ENCODE peak calls at places on chromosomes 6 and 20, in five cellular contexts. P is neuronal stem cell, H is H9, K is IMR-90, M is trophoblast cell. J is an unnamed sample.

GRCh38 chr6:134111062-134111677 is 58.7 kb upstream of the SLC2A12 start:
- DNase-seq in H (peak), K (peak), M (peak), P (peak), J (peak)

GRCh38 chr6:79713701-79714322 is 82.7 kb downstream of the SH3BGRL2 start:
- DNase-seq in K (peak), M (peak), P (peak), H (peak), J (peak)

GRCh38 chr6:119090256-119090655 is 11.8 kb upstream of the FAM184A start:
- DNase-seq in K (no peak), P (no peak), M (no peak), H (no peak), J (no peak)

GRCh38 chr6:11224252-11224965 is 8.1 kb downstream of the NEDD9 start:
- DNase-seq in K (peak), H (no peak), P (no peak), M (no peak), J (peak)

GRCh38 chr6:112145080-112145573 is 57.7 kb downstream of the FAM229B start:
- DNase-seq in K (no peak), H (peak), P (no peak), M (no peak), J (no peak)

GRCh38 chr6:121652726-121653623 is 217.5 kb downstream of the GJA1 start:
- DNase-seq in M (peak), H (no peak), K (peak), P (no peak), J (peak)

GRCh38 chr6:167227984-167228383 is 63.1 kb upstream of the UNC93A start:
- DNase-seq in H (peak), K (no peak), M (no peak), P (no peak), J (no peak)

GRCh38 chr6:66897576-66897975 is 1190.5 kb upstream of the EYS start:
- DNase-seq in M (peak), P (peak), H (no peak), K (peak), J (peak)

GRCh38 chr6:14713008-14713452 is 532.8 kb upstream of the JARID2 start:
- DNase-seq in H (no peak), K (peak), P (no peak), M (peak), J (peak)

GRCh38 chr20:1391640-1392442 is 1.0 kb downstream of the FKBP1A start:
- DNase-seq in H (peak), M (no peak), K (peak), P (no peak), J (peak)

GRCh38 chr6:41306187-41306854 is 19.8 kb upstream of the TREM1 start:
- DNase-seq in M (peak), K (peak), P (peak), H (peak), J (peak)

GRCh38 chr20:20680991-20681508 is 31.4 kb downstream of the RALGAPA2 start:
- DNase-seq in K (no peak), H (no peak), P (no peak), M (no peak), J (no peak)

GRCh38 chr6:34243901-34244884 is 4.6 kb downstream of the SMIM29 start:
- DNase-seq in H (peak), K (peak), P (no peak), M (peak), J (peak)

GRCh38 chr20:4956200-4956810 is 45.0 kb downstream of the SLC23A2 start:
- DNase-seq in M (no peak), K (peak), H (no peak), P (peak), J (peak)

GRCh38 chr6:11815231-11815630 is 36.6 kb upstream of the ADTRP start:
- DNase-seq in P (no peak), M (peak), K (peak), H (no peak), J (peak)

GRCh38 chr6:144090384-144090783 is 5.0 kb downstream of the SF3B5 start:
- DNase-seq in H (no peak), P (no peak), M (no peak), K (no peak), J (no peak)

GRCh38 chr20:49694450-49695071 is 19.1 kb downstream of the B4GALT5 start:
- DNase-seq in P (no peak), M (no peak), H (no peak), K (no peak), J (no peak)

GRCh38 chr6:81770395-81770794 is 17.9 kb upstream of the TENT5A start:
- DNase-seq in P (no peak), K (no peak), H (no peak), M (no peak), J (no peak)

DNA sequence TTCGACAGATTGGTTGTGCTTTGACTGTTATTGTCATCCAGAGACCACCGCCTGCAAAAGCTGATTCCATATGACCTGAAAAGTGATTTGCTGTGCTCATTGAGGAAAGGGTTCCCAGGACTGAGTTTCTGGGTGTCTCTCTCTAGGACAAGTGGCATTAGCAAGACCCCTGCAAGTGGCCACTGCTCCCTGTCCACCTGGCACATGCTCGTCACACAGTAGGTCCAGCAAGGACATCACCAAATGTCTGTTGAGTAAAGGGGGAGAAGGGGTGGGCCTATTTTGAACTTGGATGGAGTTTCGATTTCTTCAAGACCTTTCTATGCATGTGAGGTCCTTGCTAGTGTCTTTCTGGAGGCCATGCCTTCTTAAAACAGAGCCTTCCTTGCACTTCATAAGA is 48.9 kb upstream of the IYD start:
- DNase-seq in H (no peak), M (no peak), K (no peak), P (no peak), J (no peak)
- H2BK5ac ChIP-seq in H (no peak), M (no peak), K (no peak), P (no peak), J (no peak)

GRCh38 chr6:26157838-26158580 is 70.8 kb downstream of the HFE start:
- DNase-seq in K (peak), P (peak), H (peak), M (peak), J (peak)

GRCh38 chr6:26156850-26157149 is 69.6 kb downstream of the HFE start:
- DNase-seq in K (no peak), M (no peak), H (no peak), P (no peak), J (no peak)

GRCh38 chr6:26159417-26160273 is 72.4 kb downstream of the HFE start:
- DNase-seq in P (no peak), H (no peak), M (no peak), K (no peak), J (peak)

GRCh38 chr6:26157150-26157837 is 70.1 kb downstream of the HFE start:
- DNase-seq in P (peak), H (peak), M (peak), K (peak), J (peak)

GRCh38 chr6:26158581-26159416 is 71.6 kb downstream of the HFE start:
- DNase-seq in M (peak), H (no peak), K (peak), P (no peak), J (peak)
- H4K8ac ChIP-seq in M (no peak), H (no peak), K (peak), P (peak), J (no peak)

GRCh38 chr6:45901777-45902650 is 113.6 kb downstream of the CLIC5 start:
- DNase-seq in M (no peak), K (no peak), P (no peak), H (no peak), J (no peak)
- H2BK5ac ChIP-seq in M (no peak), K (no peak), P (no peak), H (no peak), J (no peak)

DNA sequence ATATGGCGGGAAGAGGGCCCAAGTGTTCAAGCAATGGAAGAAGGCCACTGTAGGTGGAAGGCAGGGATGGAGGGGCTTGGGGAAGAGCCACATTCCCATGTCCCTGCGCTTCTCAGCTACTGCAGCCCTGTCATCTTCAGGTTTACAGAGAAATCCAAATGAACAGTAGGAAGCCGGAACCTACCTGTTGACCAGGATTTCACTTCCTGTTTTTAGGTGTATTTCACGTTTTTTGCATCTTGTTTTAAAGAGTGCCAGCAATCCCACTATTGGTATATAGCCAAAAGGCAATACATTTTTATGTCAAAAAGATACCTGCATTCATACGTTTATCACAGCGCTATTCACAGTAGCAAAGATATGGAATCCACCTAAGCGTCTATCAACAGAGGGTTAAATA is 159.2 kb downstream of the SLC35B3 start:
- DNase-seq in H (no peak), P (no peak), K (no peak), M (no peak), J (no peak)
- H4K8ac ChIP-seq in H (no peak), P (no peak), K (no peak), M (no peak), J (no peak)

GRCh38 chr6:135325624-135326424 is 144.7 kb downstream of the MYB start:
- DNase-seq in M (no peak), P (no peak), H (no peak), K (no peak), J (peak)
- H2BK5ac ChIP-seq in M (no peak), P (no peak), H (no peak), K (no peak), J (no peak)

GRCh38 chr6:110179406-110180227 is at the start of gene WASF1:
- DNase-seq in P (peak), M (peak), H (peak), K (peak), J (peak)
- H4K8ac ChIP-seq in P (no peak), M (peak), H (no peak), K (peak), J (peak)

GRCh38 chr20:9068896-9069663 is at the start of gene PLCB4:
- DNase-seq in M (peak), P (peak), H (peak), K (peak), J (peak)

GRCh38 chr20:9071976-9072726 is 3.3 kb downstream of the PLCB4 start:
- DNase-seq in H (no peak), M (no peak), P (no peak), K (peak), J (peak)

GRCh38 chr20:9070304-9070703 is 1.4 kb downstream of the PLCB4 start:
- DNase-seq in P (no peak), H (no peak), K (no peak), M (no peak), J (no peak)

GRCh38 chr20:9066196-9066595 is 2.7 kb upstream of the PLCB4 start:
- DNase-seq in K (no peak), P (no peak), M (no peak), H (no peak), J (no peak)

GRCh38 chr20:9068232-9068781 is 580 bp upstream of the PLCB4 start:
- DNase-seq in K (peak), M (peak), P (peak), H (peak), J (peak)
- H2BK5ac ChIP-seq in K (peak), M (peak), P (peak), H (no peak), J (peak)

DNA sequence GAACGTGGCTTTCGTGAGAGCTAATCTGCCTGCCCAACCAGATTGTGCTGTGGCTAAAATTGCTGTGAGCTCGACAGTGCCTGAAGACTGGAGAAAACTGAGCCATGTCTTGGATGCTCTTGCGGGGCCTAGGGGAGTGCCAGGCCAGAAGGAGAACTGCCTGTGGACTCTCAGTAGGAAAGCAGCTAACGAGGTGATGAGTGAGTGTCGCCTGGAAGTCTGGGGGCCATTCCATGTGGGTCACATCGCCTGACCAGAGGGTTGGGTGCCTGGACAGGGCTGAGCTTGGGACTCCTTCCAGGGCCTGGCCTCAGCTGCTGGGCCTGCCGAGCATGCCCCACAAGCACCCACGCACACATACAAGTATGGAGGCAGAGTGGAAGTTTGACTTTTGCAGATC is 166.5 kb downstream of the VEGFA start:
- DNase-seq in P (no peak), H (peak), M (no peak), K (no peak), J (no peak)
- H4K8ac ChIP-seq in P (no peak), H (no peak), M (no peak), K (no peak), J (no peak)

GRCh38 chr20:34954905-34955231 is 738 bp downstream of the GSS start:
- DNase-seq in K (peak), M (peak), P (no peak), H (no peak), J (no peak)
- H2BK5ac ChIP-seq in K (peak), M (no peak), P (no peak), H (no peak), J (no peak)

DNA sequence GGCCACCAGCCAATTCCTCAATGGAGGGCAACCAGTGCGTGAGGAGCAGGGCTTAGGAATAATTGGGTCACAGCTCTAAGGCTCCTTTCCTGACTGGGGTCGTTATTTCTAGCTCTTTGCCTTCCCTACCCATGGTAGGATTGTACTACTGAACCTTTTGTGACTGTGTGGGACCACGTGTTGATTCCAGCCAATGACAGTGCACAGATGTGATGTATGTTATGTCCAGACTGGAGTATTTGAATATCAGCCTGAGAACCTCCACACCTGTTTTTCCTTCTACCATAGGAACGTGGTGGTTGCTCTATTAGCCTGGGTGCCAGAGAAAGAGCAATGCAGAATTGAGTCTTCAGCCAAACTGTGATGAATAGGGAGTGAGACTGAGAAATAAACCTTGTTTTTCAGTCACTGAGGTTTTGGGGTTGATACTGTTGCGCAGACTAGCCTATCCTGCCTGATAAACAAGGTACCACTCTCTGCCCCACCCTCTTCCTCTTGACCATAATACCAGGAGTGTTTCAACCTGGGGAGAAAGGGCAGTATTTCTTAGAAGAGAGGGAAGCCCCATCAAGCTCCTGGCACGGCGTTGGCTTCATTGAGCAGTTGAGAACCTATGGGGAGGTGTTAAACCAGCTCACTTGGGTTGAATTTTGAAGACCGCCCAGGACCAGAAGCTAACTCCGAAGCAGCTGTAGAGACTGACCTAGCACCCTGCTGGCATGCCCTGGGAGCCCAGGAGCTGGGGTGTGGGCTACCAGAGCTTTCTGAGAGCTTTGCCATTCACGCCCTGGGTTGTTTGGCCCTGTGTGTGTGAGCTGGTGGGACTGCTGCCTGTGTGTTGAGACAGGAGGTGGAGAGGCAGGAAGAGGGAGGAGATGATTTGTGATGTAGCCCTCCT is 105.5 kb upstream of the BACH2 start:
- DNase-seq in H (no peak), K (peak), P (no peak), M (no peak), J (no peak)
- H4K8ac ChIP-seq in H (no peak), K (no peak), P (no peak), M (peak), J (no peak)

J was measured in mesenchymal stem cell.